ENCODE peak calls at places on chromosomes 16 and 17, in four cellular contexts. J is activated T-helper 2 cell treated with anti-CD3 and anti-CD28 coated beads, Interferon-gamma antibody, Interleukin-2, Interleukin-4, amounts not matched to agents 10 μg/mL and 5 μg/mL and 100 μg/mL, durations not matched to agents 14 hours and 24 hours and 36 hours; R is NCI-H1694; L is HEK293T. V is an unnamed sample.

GRCh38 chr17:4879591-4879990 is 19.7 kb upstream of the C17orf107 start:
- DNase-seq in J (no peak), R (no peak), L (no peak), V (no peak)

GRCh38 chr17:50766222-50767023 is 895 bp downstream of the ANKRD40CL start:
- DNase-seq in J (no peak), R (no peak), L (no peak), V (no peak)

GRCh38 chr17:34493903-34494302 is 85.5 kb upstream of the TMEM132E start:
- DNase-seq in J (no peak), R (no peak), L (no peak), V (no peak)

GRCh38 chr16:57998484-57998883 is 2.0 kb downstream of the ZNF319 start:
- DNase-seq in J (peak), R (no peak), L (no peak), V (peak)

GRCh38 chr16:59463776-59464175 is 729.7 kb upstream of the GOT2 start:
- DNase-seq in J (no peak), R (no peak), L (no peak), V (no peak)

GRCh38 chr17:45814622-45815606 is 29.8 kb upstream of the SPPL2C start:
- DNase-seq in J (no peak), R (no peak), L (no peak), V (no peak)

GRCh38 chr17:12693640-12694039 is 27.9 kb downstream of the MYOCD start:
- DNase-seq in J (no peak), R (no peak), L (no peak), V (no peak)

GRCh38 chr16:23949630-23950290 is 114.0 kb downstream of the PRKCB start:
- DNase-seq in J (peak), R (no peak), L (no peak), V (no peak)

GRCh38 chr16:79980650-79981521 is 380.3 kb upstream of the MAF start:
- DNase-seq in J (no peak), R (no peak), L (no peak), V (peak)

GRCh38 chr17:77011173-77012011 is 129.4 kb upstream of the SEC14L1 start:
- DNase-seq in J (no peak), R (peak), L (no peak), V (peak)

GRCh38 chr17:80737106-80738019 is 192.7 kb downstream of the RPTOR start:
- DNase-seq in J (no peak), R (no peak), L (no peak), V (no peak)